ENCODE peak calls at places on chromosomes 2 and 18, in seven cellular contexts. Q is K562, F is GM12892, J is GM12878, G is H1, Z is HepG2, T is SK-N-SH. R is an unnamed sample.

GRCh38 chr18:76252880-76253279 is 242.2 kb downstream of the ZNF516 start:
- DNase-seq in Q (no peak), F (no peak), J (no peak), G (no peak), Z (no peak), T (no peak), R (no peak)

GRCh38 chr2:143629344-143629743 is 500.1 kb downstream of the ARHGAP15 start:
- DNase-seq in Q (no peak), F (no peak), J (no peak), G (no peak), Z (no peak), T (no peak), R (no peak)

GRCh38 chr18:7572837-7573236 is 5.7 kb downstream of the PTPRM start:
- DNase-seq in Q (no peak), F (no peak), J (peak; percentile 23), G (no peak), Z (no peak), T (no peak), R (no peak)

GRCh38 chr2:54557601-54558187 is 101.6 kb downstream of the SPTBN1 start:
- DNase-seq in Q (peak; percentile 64), F (no peak), J (no peak), G (no peak), Z (peak; percentile 74), T (peak; percentile 70), R (no peak)

GRCh38 chr18:12750076-12750707 is 47.4 kb downstream of the PSMG2 start:
- DNase-seq in Q (no peak), F (no peak), J (peak; percentile 23), G (no peak), Z (no peak), T (no peak), R (no peak)

GRCh38 chr2:8144785-8145184 is 537.1 kb upstream of the ID2 start:
- DNase-seq in Q (no peak), F (no peak), J (no peak), G (no peak), Z (no peak), T (no peak), R (no peak)

GRCh38 chr2:240970816-240971215 is 27.6 kb upstream of the SNED1 start:
- DNase-seq in Q (no peak), F (no peak), J (no peak), G (no peak), Z (no peak), T (no peak), R (no peak)

GRCh38 chr2:231886071-231886681 is 40.0 kb downstream of the NPPC start:
- DNase-seq in Q (no peak), F (no peak), J (no peak), G (no peak), Z (no peak), T (no peak), R (no peak)

GRCh38 chr2:5734866-5735861 is 43.0 kb downstream of the SOX11 start:
- DNase-seq in Q (no peak), F (no peak), J (no peak), G (no peak), Z (no peak), T (no peak), R (no peak)

GRCh38 chr2:174553811-174554493 is 43.7 kb downstream of the WIPF1 start:
- DNase-seq in Q (no peak), F (no peak), J (no peak), G (no peak), Z (no peak), T (no peak), R (no peak)
- TF ChIP-seq TAF1 in Q (no peak), F (no peak), J (no peak), G (no peak), Z (no peak), T (no peak), R (no peak)

DNA sequence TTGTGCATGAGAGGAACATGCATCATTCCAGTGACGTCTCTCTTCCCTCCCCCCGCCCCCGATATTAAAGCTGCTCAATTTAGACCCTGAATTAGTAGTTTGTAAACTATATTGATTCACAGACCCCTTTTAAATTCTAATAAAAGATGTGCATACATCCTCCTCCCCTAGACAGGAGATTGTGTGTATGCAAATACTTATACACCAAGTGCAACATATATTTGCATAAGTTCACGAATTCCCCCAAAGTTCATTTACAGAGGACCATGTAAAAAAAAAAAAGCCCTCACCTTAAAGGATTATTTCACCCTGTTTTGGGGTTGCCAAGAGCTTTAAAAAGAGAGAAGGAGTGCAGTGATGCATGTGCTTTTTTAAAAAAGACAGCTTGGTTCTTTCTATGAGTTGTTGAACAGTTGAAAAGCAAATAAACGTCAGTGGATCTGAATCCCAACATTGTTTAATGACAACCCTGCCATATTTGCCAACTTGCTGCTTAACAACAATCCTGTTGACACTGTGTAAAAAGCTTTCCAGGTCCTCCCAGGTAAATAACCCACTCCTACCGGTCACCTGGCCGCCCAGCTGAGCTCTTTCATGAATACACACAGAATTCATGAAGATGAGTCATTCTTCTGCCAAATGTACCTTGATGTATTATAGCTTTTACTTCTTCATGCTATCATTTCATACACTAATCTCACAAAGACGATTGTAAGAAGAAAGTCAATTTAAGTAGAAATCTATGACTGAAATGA is 211.5 kb downstream of the IKZF2 start:
- DNase-seq in Q (no peak), F (no peak), J (no peak), G (no peak), Z (peak; percentile 31), T (no peak), R (no peak)
- TF ChIP-seq TAF1 in Q (no peak), F (no peak), J (no peak), G (no peak), Z (no peak), T (no peak), R (no peak)

DNA sequence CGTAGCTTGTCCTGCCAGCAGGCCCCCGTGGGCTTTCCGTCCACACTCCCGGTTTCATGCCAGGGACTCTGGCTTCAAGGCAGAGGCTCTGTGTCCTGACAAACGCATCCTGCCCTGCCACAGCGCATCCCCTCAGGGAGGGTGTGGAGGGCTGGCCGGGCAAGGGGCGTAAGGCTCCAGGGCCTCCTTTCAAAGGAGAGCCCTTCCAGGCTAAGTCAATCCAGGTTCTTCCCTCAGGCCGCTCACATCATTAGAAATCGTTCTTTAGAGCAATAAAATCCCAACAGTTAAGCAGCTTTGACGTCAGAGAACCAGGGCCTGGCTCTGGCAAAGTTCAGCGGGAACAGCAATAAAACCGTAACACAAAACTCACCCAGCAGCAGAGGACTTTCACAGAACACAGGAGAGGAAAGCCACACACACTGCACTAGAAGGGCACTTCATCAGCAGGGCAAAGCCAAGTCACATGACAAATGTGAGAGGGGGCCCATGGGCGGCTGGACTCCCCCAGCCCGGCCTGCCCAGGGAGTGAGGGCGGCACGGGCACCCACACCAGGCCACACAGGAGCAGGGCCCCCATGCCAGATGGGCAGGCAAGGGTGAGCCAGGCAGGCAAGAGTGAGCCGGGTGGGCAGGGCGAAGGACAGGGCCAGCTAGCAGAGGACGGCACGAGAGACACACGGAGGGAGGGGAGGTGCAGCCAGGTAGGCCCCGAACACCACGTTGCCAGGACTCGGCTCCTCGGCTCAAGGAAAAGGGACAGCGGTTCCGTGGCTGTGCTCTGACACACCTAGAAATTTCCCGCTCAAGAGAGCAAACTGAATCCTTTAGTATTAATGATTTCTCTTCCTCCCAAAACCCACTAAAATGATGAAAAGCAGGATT is 52.0 kb downstream of the HDAC4 start:
- DNase-seq in Q (no peak), F (no peak), J (no peak), G (no peak), Z (no peak), T (peak; percentile 74), R (no peak)
- TF ChIP-seq TAF1 in Q (no peak), F (no peak), J (no peak), G (no peak), Z (no peak), T (no peak), R (no peak)

DNA sequence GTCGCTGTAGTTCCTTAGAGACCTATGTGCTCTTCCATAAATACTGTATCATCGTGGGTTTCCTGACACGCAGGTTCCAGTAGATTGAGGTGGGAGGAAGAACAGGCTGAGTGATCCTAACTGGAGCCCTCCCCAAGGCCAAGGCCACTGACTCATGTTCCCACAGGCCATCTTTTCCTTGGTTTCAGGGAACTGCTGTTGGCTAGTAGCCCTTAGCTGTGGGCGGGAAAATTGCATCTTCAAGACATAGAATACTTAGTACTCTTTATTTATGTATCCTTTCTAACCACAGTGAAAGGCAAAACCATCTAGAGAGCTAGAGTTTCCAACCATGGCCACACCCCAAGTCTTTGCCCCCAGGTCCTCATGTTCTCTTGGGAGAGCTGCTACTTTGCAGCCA is 55.9 kb downstream of the COPS8 start:
- DNase-seq in Q (no peak), F (no peak), J (no peak), G (no peak), Z (no peak), T (no peak), R (no peak)
- TF ChIP-seq TAF1 in Q (no peak), F (no peak), J (no peak), G (no peak), Z (no peak), T (no peak), R (no peak)

DNA sequence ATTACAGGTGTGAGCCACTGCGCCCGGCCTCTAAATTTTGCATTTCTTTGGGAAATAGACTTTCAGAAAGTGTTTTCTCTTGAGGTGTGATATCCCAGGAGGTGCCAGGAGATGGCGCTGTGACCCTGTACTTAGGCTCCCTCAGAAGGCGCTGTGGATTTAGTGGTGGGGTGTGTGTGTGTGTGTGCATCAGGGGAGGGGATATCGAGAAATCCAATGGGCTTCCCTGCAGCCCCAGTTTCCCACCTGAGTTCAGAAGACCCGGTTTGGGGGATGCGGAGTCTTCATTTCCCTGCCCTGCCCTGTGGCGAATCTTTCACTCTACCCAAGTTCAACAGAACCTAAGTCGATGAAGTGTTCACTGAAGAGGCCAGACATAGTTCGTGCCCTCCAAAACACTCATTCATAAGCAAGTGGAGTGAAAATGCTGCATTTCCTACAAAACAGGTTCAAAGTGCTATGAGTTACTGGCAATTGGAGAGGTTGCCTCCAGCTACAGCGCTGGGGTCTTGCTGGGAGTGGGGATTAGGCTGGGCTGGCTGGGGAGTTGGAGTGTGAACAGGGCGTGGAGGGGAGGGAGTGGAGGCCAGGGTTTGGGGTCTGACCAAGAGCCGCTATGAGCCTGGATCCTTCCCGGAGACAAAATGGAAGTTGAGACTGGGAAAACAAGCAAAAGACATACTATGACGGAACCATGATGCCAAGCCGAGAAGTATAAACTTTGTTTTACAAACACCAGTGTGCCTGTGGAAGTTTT is 6.5 kb upstream of the WNT6 start:
- DNase-seq in Q (peak; percentile 50), F (no peak), J (no peak), G (peak; percentile 62), Z (peak; percentile 61), T (peak; percentile 74), R (no peak)
- TF ChIP-seq TAF1 in Q (no peak), F (no peak), J (no peak), G (no peak), Z (no peak), T (no peak), R (no peak)